ENCODE peak calls at places on chromosomes 13 and 19, in six cellular contexts. One of them, this sample, is unnamed.

GRCh38 chr19:50327461-50328256 is 1.5 kb downstream of the KCNC3 start:
- DNase-seq in cardiac fibroblast: no peak
- DNase-seq in dorsolateral prefrontal cortex: no peak
- DNase-seq in cardiac muscle cell: no peak
- DNase-seq in frontal cortex: no peak
- DNase-seq in COR-L47: no peak
- DNase-seq in this sample: no peak

GRCh38 chr19:40257096-40257517 is 28.0 kb downstream of the AKT2 start:
- DNase-seq in frontal cortex: no peak
- DNase-seq in cardiac fibroblast: no peak
- DNase-seq in dorsolateral prefrontal cortex: no peak
- DNase-seq in cardiac muscle cell: no peak
- DNase-seq in COR-L47: no peak
- DNase-seq in this sample: peak

GRCh38 chr13:34128661-34129060 is 310.7 kb downstream of the RFC3 start:
- DNase-seq in dorsolateral prefrontal cortex: no peak
- DNase-seq in COR-L47: no peak
- DNase-seq in cardiac fibroblast: no peak
- DNase-seq in cardiac muscle cell: no peak
- DNase-seq in frontal cortex: no peak
- DNase-seq in this sample: no peak

GRCh38 chr13:54592201-54592600 is 1563.6 kb downstream of the OLFM4 start:
- DNase-seq in frontal cortex: no peak
- DNase-seq in COR-L47: no peak
- DNase-seq in dorsolateral prefrontal cortex: no peak
- DNase-seq in cardiac muscle cell: no peak
- DNase-seq in cardiac fibroblast: no peak
- DNase-seq in this sample: no peak

GRCh38 chr13:39556856-39557255 is 46.1 kb downstream of the LHFPL6 start:
- DNase-seq in dorsolateral prefrontal cortex: no peak
- DNase-seq in cardiac fibroblast: no peak
- DNase-seq in COR-L47: no peak
- DNase-seq in cardiac muscle cell: no peak
- DNase-seq in frontal cortex: no peak
- DNase-seq in this sample: no peak

GRCh38 chr19:18491995-18492953 is 29.6 kb downstream of the ELL start:
- DNase-seq in dorsolateral prefrontal cortex: no peak
- DNase-seq in cardiac fibroblast: no peak
- DNase-seq in frontal cortex: no peak
- DNase-seq in COR-L47: no peak
- DNase-seq in cardiac muscle cell: no peak
- DNase-seq in this sample: no peak

GRCh38 chr13:42883771-42884170 is 102.4 kb downstream of the FAM216B start:
- DNase-seq in dorsolateral prefrontal cortex: no peak
- DNase-seq in cardiac muscle cell: peak
- DNase-seq in frontal cortex: no peak
- DNase-seq in COR-L47: peak
- DNase-seq in cardiac fibroblast: peak
- DNase-seq in this sample: peak

GRCh38 chr13:64556391-64556790 is 2673.7 kb downstream of the PCDH9 start:
- DNase-seq in COR-L47: no peak
- DNase-seq in cardiac fibroblast: no peak
- DNase-seq in cardiac muscle cell: no peak
- DNase-seq in dorsolateral prefrontal cortex: no peak
- DNase-seq in frontal cortex: no peak
- DNase-seq in this sample: no peak

GRCh38 chr19:19280561-19280960 is 7.5 kb upstream of the TM6SF2 start:
- DNase-seq in cardiac muscle cell: peak
- DNase-seq in cardiac fibroblast: peak
- DNase-seq in frontal cortex: peak
- DNase-seq in COR-L47: no peak
- DNase-seq in dorsolateral prefrontal cortex: peak
- DNase-seq in this sample: peak

GRCh38 chr13:79385694-79386093 is 20.4 kb downstream of the RBM26 start:
- DNase-seq in COR-L47: no peak
- DNase-seq in cardiac muscle cell: no peak
- DNase-seq in cardiac fibroblast: no peak
- DNase-seq in frontal cortex: no peak
- DNase-seq in dorsolateral prefrontal cortex: no peak
- DNase-seq in this sample: peak

GRCh38 chr19:3203754-3204645 is 18.3 kb downstream of the NCLN start:
- DNase-seq in dorsolateral prefrontal cortex: no peak
- DNase-seq in cardiac muscle cell: no peak
- DNase-seq in COR-L47: no peak
- DNase-seq in frontal cortex: no peak
- DNase-seq in cardiac fibroblast: no peak
- DNase-seq in this sample: no peak

GRCh38 chr13:60612593-60612992 is 215.6 kb downstream of the TDRD3 start:
- DNase-seq in dorsolateral prefrontal cortex: no peak
- DNase-seq in cardiac fibroblast: peak
- DNase-seq in cardiac muscle cell: no peak
- DNase-seq in frontal cortex: no peak
- DNase-seq in COR-L47: no peak
- DNase-seq in this sample: no peak

GRCh38 chr19:19004144-19004543 is 29.2 kb downstream of the SUGP2 start:
- DNase-seq in COR-L47: no peak
- DNase-seq in dorsolateral prefrontal cortex: no peak
- DNase-seq in cardiac muscle cell: no peak
- DNase-seq in frontal cortex: no peak
- DNase-seq in cardiac fibroblast: no peak
- DNase-seq in this sample: no peak

GRCh38 chr19:21202865-21203494 is 61.1 kb downstream of the ZNF431 start:
- DNase-seq in cardiac muscle cell: peak
- DNase-seq in COR-L47: peak
- DNase-seq in dorsolateral prefrontal cortex: no peak
- DNase-seq in frontal cortex: peak
- DNase-seq in cardiac fibroblast: peak
- DNase-seq in this sample: peak

GRCh38 chr19:47157455-47158321 is 27.1 kb downstream of the SAE1 start:
- DNase-seq in frontal cortex: no peak
- DNase-seq in cardiac fibroblast: peak
- DNase-seq in dorsolateral prefrontal cortex: no peak
- DNase-seq in cardiac muscle cell: peak
- DNase-seq in COR-L47: no peak
- DNase-seq in this sample: peak

GRCh38 chr13:73171926-73172325 is 113.1 kb downstream of the KLF5 start:
- DNase-seq in dorsolateral prefrontal cortex: no peak
- DNase-seq in COR-L47: no peak
- DNase-seq in frontal cortex: no peak
- DNase-seq in cardiac fibroblast: peak
- DNase-seq in cardiac muscle cell: peak
- DNase-seq in this sample: peak

GRCh38 chr19:45554481-45554880 is 30.1 kb downstream of the OPA3 start:
- DNase-seq in cardiac fibroblast: no peak
- DNase-seq in frontal cortex: no peak
- DNase-seq in cardiac muscle cell: no peak
- DNase-seq in dorsolateral prefrontal cortex: no peak
- DNase-seq in COR-L47: no peak
- DNase-seq in this sample: no peak